ENCODE peak calls at places on chromosomes 11 and 22, in eight cellular contexts. E, T, Z, L, Y, I, A and K are unnamed samples. For H3K9me3, the result is how much of the 10 kb centered on the place peaks cover.

GRCh38 chr11:61868601-61869476 is 22.5 kb downstream of the FADS3 start:
- DNase-seq in L (no peak), E (no peak), Z (no peak), Y (no peak), T (no peak), A (no peak), I (no peak), K (no peak)

GRCh38 chr11:64603411-64604110 is 12.5 kb downstream of the SLC22A12 start:
- DNase-seq in E (no peak), Z (no peak), L (no peak), Y (no peak), I (no peak), T (no peak), A (no peak), K (no peak)

GRCh38 chr11:73267921-73268540 is 4.1 kb upstream of the P2RY6 start:
- DNase-seq in Y (no peak), T (no peak), I (peak), A (peak), Z (no peak), L (no peak), E (no peak), K (no peak)

GRCh38 chr11:134537296-134537695 is 125.3 kb upstream of the B3GAT1 start:
- DNase-seq in Z (no peak), A (no peak), Y (no peak), E (no peak), I (peak), L (no peak), T (no peak), K (no peak)

GRCh38 chr11:111527279-111527678 is 12.7 kb downstream of the HOATZ start:
- DNase-seq in I (no peak), Y (no peak), T (no peak), Z (no peak), E (no peak), L (no peak), A (no peak), K (no peak)

GRCh38 chr11:30326114-30326783 is 3.3 kb downstream of the ARL14EP start:
- DNase-seq in I (no peak), A (no peak), Y (no peak), Z (no peak), E (no peak), L (no peak), T (no peak), K (no peak)

GRCh38 chr22:47294222-47294532 is 531.7 kb downstream of the TBC1D22A start:
- DNase-seq in Z (no peak), T (no peak), E (no peak), I (peak), L (no peak), Y (no peak), A (peak), K (no peak)

GRCh38 chr11:74276581-74276980 is 34.9 kb downstream of the P4HA3 start:
- DNase-seq in L (no peak), Y (no peak), Z (no peak), T (no peak), E (no peak), I (no peak), A (no peak), K (no peak)

GRCh38 chr11:64234840-64235379 is 526 bp downstream of the VEGFB start:
- DNase-seq in Y (no peak), A (no peak), L (peak), I (peak), Z (no peak), T (no peak), E (peak), K (peak)

GRCh38 chr22:49599039-49599438 is 228.6 kb downstream of the BRD1 start:
- DNase-seq in T (no peak), L (no peak), E (peak), I (no peak), Y (no peak), A (no peak), Z (no peak), K (no peak)

GRCh38 chr22:49599691-49600451 is 227.8 kb downstream of the BRD1 start:
- DNase-seq in E (no peak), T (no peak), A (no peak), Y (no peak), I (no peak), L (no peak), Z (no peak), K (peak)

GRCh38 chr22:49600891-49601431 is 226.7 kb downstream of the BRD1 start:
- DNase-seq in L (no peak), E (no peak), T (no peak), I (no peak), Z (no peak), Y (no peak), A (no peak), K (peak)

GRCh38 chr22:49601614-49602321 is 225.9 kb downstream of the BRD1 start:
- DNase-seq in Z (no peak), I (no peak), T (no peak), A (no peak), E (no peak), Y (no peak), L (no peak), K (no peak)

DNA sequence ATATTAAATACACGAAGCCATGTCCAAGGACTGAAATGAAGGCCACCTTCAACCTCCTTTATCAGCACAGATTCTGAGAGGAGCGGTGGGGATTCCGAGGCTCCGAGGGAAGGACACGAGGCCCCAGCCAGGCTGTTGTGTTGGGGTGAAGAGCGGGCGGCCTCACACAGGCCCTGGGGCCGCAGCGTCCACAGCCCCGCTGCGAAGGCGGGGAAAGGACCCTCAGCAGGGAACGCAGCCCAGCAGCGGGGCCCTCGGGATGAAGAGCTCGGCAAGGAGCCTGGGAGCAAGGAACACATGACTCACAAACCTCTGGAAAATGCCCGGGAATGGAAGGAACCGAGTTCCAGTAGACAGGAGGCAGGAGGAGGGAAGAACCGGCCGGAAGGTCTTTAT is 227.2 kb downstream of the BRD1 start:
- DNase-seq in A (no peak), E (no peak), L (no peak), Y (no peak), T (no peak), I (no peak), Z (no peak), K (peak)
- H3K9me3 ChIP-seq in A (under half), E (under half), L (under half), Y (under half), T (under half), I (under half), Z (under half), K (under half)

GRCh38 chr11:72111803-72112540 is 523 bp downstream of the ANAPC15 start:
- DNase-seq in Y (peak), E (peak), I (peak), T (peak), A (peak), Z (peak), L (no peak), K (peak)

GRCh38 chr11:72111300-72111699 is 1.2 kb downstream of the ANAPC15 start:
- DNase-seq in Z (no peak), A (no peak), E (no peak), T (no peak), Y (no peak), I (no peak), L (no peak), K (no peak)

GRCh38 chr11:72114570-72114969 is 2.1 kb upstream of the ANAPC15 start:
- DNase-seq in L (no peak), Z (no peak), T (no peak), E (no peak), A (no peak), I (no peak), Y (no peak), K (no peak)

GRCh38 chr11:72112541-72113136 is at the start of gene ANAPC15:
- DNase-seq in T (peak), A (peak), Y (peak), I (peak), L (peak), E (peak), Z (peak), K (peak)

DNA sequence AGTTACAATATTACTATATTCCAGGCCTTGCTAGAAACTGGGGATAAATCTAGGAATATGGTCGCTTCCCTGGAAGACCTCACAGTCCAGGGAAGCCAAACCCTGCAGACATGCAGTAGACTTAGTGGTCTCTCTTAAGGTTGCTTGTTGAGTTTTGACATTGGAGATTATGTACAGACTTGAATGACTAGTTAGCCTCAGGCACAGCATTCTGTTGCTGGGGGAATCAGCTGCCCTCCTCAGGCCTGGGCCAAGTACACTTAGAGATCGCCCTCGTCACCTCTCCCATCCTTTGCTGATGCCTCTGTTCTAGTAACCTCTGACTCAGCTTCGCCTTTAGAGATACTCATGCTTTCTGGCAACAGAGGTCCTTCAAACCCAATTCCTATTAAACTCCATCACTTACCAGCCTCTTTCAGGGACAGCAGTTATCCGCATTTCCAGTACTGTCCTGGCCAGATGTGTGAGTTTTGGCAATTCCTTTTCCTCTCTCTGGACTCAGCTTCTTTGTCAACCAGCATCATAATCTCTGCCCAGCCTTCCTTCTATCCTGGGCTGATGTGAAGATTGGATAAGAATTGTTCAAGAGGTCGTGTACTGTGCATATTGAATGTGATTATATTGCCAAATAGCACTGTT is 794 bp upstream of the ANAPC15 start:
- DNase-seq in E (no peak), I (no peak), A (no peak), L (no peak), Y (no peak), Z (no peak), T (no peak), K (no peak)
- H3K4me3 ChIP-seq in E (peak), I (peak), A (peak), L (peak), Y (peak), Z (peak), T (peak), K (no peak)

GRCh38 chr11:26994579-26995210 is 783 bp downstream of the FIBIN start:
- DNase-seq in L (no peak), T (no peak), E (no peak), Z (no peak), I (no peak), Y (no peak), A (no peak), K (peak)
- H3K27ac ChIP-seq in L (no peak), T (no peak), E (peak), Z (no peak), I (peak), Y (peak), A (peak), K (peak)

GRCh38 chr22:25019427-25020184 is 67.1 kb downstream of the KIAA1671 start:
- DNase-seq in I (no peak), Z (no peak), Y (no peak), A (no peak), L (no peak), T (no peak), E (no peak), K (no peak)

GRCh38 chr22:25014896-25015755 is 62.6 kb downstream of the KIAA1671 start:
- DNase-seq in Z (no peak), Y (no peak), A (no peak), T (no peak), I (no peak), E (no peak), L (no peak), K (no peak)

GRCh38 chr22:25016311-25016710 is 63.8 kb downstream of the KIAA1671 start:
- DNase-seq in L (no peak), Y (no peak), A (no peak), E (no peak), I (no peak), Z (no peak), T (no peak), K (no peak)

GRCh38 chr22:25021409-25021808 is 68.9 kb downstream of the KIAA1671 start:
- DNase-seq in I (no peak), E (no peak), Y (no peak), A (no peak), Z (no peak), T (no peak), L (no peak), K (no peak)

GRCh38 chr22:25018009-25018408 is 65.5 kb downstream of the KIAA1671 start:
- DNase-seq in L (no peak), A (no peak), Z (no peak), Y (no peak), T (no peak), E (no peak), I (no peak), K (no peak)
- H3K9me3 ChIP-seq in L (under half), A (under half), Z (under half), Y (under half), T (under half), E (under half), I (under half), K (under half)

GRCh38 chr11:1570531-1570895 is 1.6 kb downstream of the DUSP8 start:
- DNase-seq in L (no peak), Y (no peak), T (no peak), I (no peak), E (no peak), A (no peak), Z (no peak), K (no peak)
- H3K4me3 ChIP-seq in L (peak), Y (peak), T (no peak), I (peak), E (peak), A (peak), Z (peak), K (no peak)

DNA sequence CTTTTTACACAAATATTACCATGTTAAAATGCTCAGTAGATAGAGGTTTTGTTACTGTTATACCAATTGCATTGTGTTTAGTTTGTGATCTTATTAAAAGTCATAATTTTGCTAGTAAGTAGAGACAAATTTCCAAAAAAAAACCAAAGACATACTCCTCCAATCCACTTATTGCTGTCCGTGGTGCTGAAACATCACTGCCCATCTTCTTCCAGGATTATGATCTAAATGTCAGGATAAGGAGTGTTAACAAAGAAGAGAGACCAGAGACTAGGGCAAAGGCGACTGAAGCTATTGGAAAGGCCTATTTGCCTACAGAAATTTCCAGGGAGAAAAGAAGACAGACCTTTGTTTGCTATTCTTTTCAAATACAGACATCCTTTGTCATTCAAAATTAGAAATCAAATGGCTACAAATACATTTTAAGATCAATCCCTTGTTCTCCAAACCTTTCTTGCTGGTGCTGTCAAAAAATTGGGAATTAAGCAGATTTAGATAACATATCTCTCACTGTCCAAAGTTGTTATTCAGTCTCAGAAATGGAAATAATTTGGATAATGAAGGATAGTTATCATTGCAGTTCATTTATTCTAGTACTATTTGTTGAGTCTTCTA is 199.7 kb downstream of the C11orf91 start:
- DNase-seq in L (no peak), A (no peak), Z (no peak), Y (peak), E (no peak), I (no peak), T (peak), K (no peak)
- H3K27ac ChIP-seq in L (no peak), A (no peak), Z (no peak), Y (no peak), E (no peak), I (no peak), T (no peak), K (no peak)